ENCODE peak calls at places on chromosomes 6 and 20, in ten cellular contexts. U is RKO, P is renal cortical epithelial cell, W is OCI-M1, X is heart right ventricle, N is coronary artery, H is NCI-H2081, D is germinal center, R is type B pancreatic cell, J is AG08396. Y is an unnamed sample.

GRCh38 chr6:53543341-53544010 is 1.4 kb downstream of the GCLC start:
- DNase-seq in N (no peak), U (peak), X (no peak), D (no peak), H (peak), R (no peak), W (peak), P (no peak), J (no peak), Y (no peak)

GRCh38 chr6:25278557-25278913 is 639 bp upstream of the CARMIL1 start:
- DNase-seq in D (no peak), N (no peak), X (no peak), W (no peak), H (peak), U (no peak), J (no peak), R (no peak), P (no peak), Y (no peak)

GRCh38 chr6:35642471-35643161 is 46.1 kb downstream of the FKBP5 start:
- DNase-seq in P (no peak), N (no peak), H (no peak), U (no peak), R (no peak), X (no peak), W (no peak), D (no peak), J (no peak), Y (no peak)

GRCh38 chr6:111605100-111605748 is 454 bp downstream of the TRAF3IP2 start:
- DNase-seq in H (peak), J (peak), D (peak), X (peak), R (no peak), N (peak), U (peak), W (peak), P (peak), Y (no peak)

GRCh38 chr6:137309078-137309762 is 90.0 kb upstream of the IFNGR1 start:
- DNase-seq in P (peak), H (peak), D (no peak), W (peak), J (peak), X (peak), U (peak), R (no peak), N (no peak), Y (no peak)

GRCh38 chr20:16816192-16816591 is 68.0 kb downstream of the OTOR start:
- DNase-seq in J (no peak), W (no peak), R (no peak), D (no peak), P (no peak), H (no peak), U (no peak), X (no peak), N (no peak), Y (no peak)

GRCh38 chr6:6522709-6523108 is 65.8 kb upstream of the LY86 start:
- DNase-seq in W (no peak), H (no peak), D (no peak), R (no peak), X (no peak), J (no peak), N (no peak), U (no peak), P (no peak), Y (no peak)

GRCh38 chr6:17979479-17979878 is 8.0 kb downstream of the KIF13A start:
- DNase-seq in J (no peak), U (no peak), D (no peak), N (no peak), H (no peak), R (no peak), P (no peak), X (no peak), W (no peak), Y (no peak)

GRCh38 chr6:16398587-16398986 is 160.2 kb downstream of the GMPR start:
- DNase-seq in N (no peak), U (no peak), W (no peak), X (no peak), H (no peak), R (no peak), D (no peak), J (peak), P (no peak), Y (peak)

GRCh38 chr20:20241966-20242365 is 125.9 kb upstream of the INSM1 start:
- DNase-seq in W (no peak), P (no peak), H (peak), J (no peak), N (no peak), X (no peak), U (no peak), D (no peak), R (no peak), Y (no peak)

GRCh38 chr6:101018157-101018556 is 137.0 kb upstream of the ASCC3 start:
- DNase-seq in N (no peak), H (no peak), U (no peak), J (no peak), W (no peak), P (no peak), R (no peak), X (no peak), D (no peak), Y (no peak)

GRCh38 chr6:166351715-166352285 is 9.5 kb upstream of the SFT2D1 start:
- DNase-seq in R (no peak), P (peak), H (peak), X (peak), N (no peak), W (peak), U (no peak), J (no peak), D (peak), Y (no peak)

GRCh38 chr6:1144842-1145755 is 166.8 kb upstream of the FOXQ1 start:
- DNase-seq in R (no peak), P (no peak), W (no peak), H (no peak), N (no peak), U (no peak), X (no peak), D (no peak), J (peak), Y (no peak)

GRCh38 chr6:74573613-74574012 is 632.2 kb downstream of the COL12A1 start:
- DNase-seq in N (no peak), U (no peak), R (no peak), D (no peak), J (no peak), X (no peak), P (no peak), H (no peak), W (no peak), Y (no peak)

GRCh38 chr6:83976037-83976755 is 57.4 kb upstream of the MRAP2 start:
- DNase-seq in R (no peak), J (no peak), W (no peak), H (no peak), P (no peak), D (no peak), N (no peak), U (no peak), X (no peak), Y (no peak)

GRCh38 chr6:10341605-10342004 is 73.3 kb downstream of the TFAP2A start:
- DNase-seq in H (no peak), U (no peak), P (no peak), N (no peak), X (no peak), W (no peak), D (no peak), J (no peak), R (no peak), Y (no peak)

GRCh38 chr20:35462351-35462750 is 7.0 kb downstream of the CEP250 start:
- DNase-seq in D (peak), P (no peak), H (peak), N (no peak), J (no peak), W (peak), R (no peak), U (no peak), X (no peak), Y (no peak)

GRCh38 chr20:40678286-40678835 is 10.7 kb downstream of the MAFB start:
- DNase-seq in J (no peak), X (no peak), U (no peak), W (no peak), H (no peak), P (no peak), D (no peak), R (no peak), N (no peak), Y (no peak)

GRCh38 chr6:150874184-150874583 is 8.7 kb downstream of the MTHFD1L start:
- DNase-seq in N (no peak), W (no peak), X (no peak), D (no peak), P (no peak), H (no peak), U (no peak), R (no peak), J (no peak), Y (no peak)

GRCh38 chr20:52859156-52859887 is 112.8 kb upstream of the TSHZ2 start:
- DNase-seq in H (no peak), R (no peak), W (no peak), U (no peak), J (no peak), X (peak), P (peak), N (no peak), D (no peak), Y (no peak)

Y was measured in non-pigmented ciliary epithelial cell.